ENCODE peak calls at places on chromosomes 6 and 20, in eight cellular contexts. Q, E, F, R, P, D, Z and C are unnamed samples.

GRCh38 chr20:507006-507758 is 36.4 kb downstream of the CSNK2A1 start:
- DNase-seq in Q (no peak), E (no peak), F (no peak), R (no peak), P (peak; percentile 6), D (no peak), Z (no peak), C (no peak)

GRCh38 chr6:36320475-36320874 is 16.2 kb downstream of the BNIP5 start:
- DNase-seq in Q (no peak), E (no peak), F (no peak), R (no peak), P (no peak), D (no peak), Z (no peak), C (no peak)

GRCh38 chr6:164034602-164035140 is 620.2 kb downstream of the QKI start:
- DNase-seq in Q (no peak), E (no peak), F (no peak), R (peak; percentile 32), P (no peak), D (no peak), Z (no peak), C (no peak)

GRCh38 chr6:33205172-33206026 is 944 bp downstream of the HSD17B8 start:
- DNase-seq in Q (no peak), E (no peak), F (no peak), R (peak; percentile 47), P (no peak), D (no peak), Z (no peak), C (no peak)

GRCh38 chr6:20699402-20699801 is 165.1 kb downstream of the CDKAL1 start:
- DNase-seq in Q (peak; percentile 83), E (no peak), F (no peak), R (no peak), P (peak; percentile 90), D (no peak), Z (no peak), C (no peak)

GRCh38 chr6:139496654-139497343 is 122.4 kb upstream of the CITED2 start:
- DNase-seq in Q (no peak), E (no peak), F (no peak), R (no peak), P (no peak), D (no peak), Z (no peak), C (no peak)

GRCh38 chr6:145633981-145634627 is 101.2 kb downstream of the EPM2A start:
- DNase-seq in Q (peak; percentile 65), E (peak; percentile 24), F (peak; percentile 95), R (peak; percentile 35), P (peak; percentile 65), D (peak; percentile 91), Z (peak; percentile 84), C (peak; percentile 3)

GRCh38 chr6:6689413-6690143 is 101.1 kb downstream of the LY86 start:
- DNase-seq in Q (no peak), E (no peak), F (no peak), R (no peak), P (no peak), D (no peak), Z (no peak), C (no peak)

GRCh38 chr6:107843400-107843799 is 19.3 kb upstream of the SCML4 start:
- DNase-seq in Q (no peak), E (no peak), F (no peak), R (no peak), P (no peak), D (no peak), Z (no peak), C (no peak)